ENCODE peak calls at places on chromosomes 5 and 9, in nine cellular contexts. B, J, V, R, K, D, E, M and U are unnamed samples.
A peak's percentile ranks its signal among the peaks of the same experiment; 100 is the strongest.

GRCh38 chr5:135376961-135377621 is 21.9 kb downstream of the MACROH2A1 start:
- DNase-seq in R (no peak), K (no peak), M (no peak), E (no peak), B (no peak), J (no peak), D (peak; percentile 43), V (no peak), U (no peak)

GRCh38 chr9:121447341-121447834 is 52.3 kb downstream of the GGTA1 start:
- DNase-seq in E (no peak), J (peak; percentile 60), K (no peak), D (no peak), R (no peak), V (no peak), B (no peak), M (peak; percentile 79), U (no peak)

GRCh38 chr9:113879318-113879717 is 3.2 kb downstream of the ZNF618 start:
- DNase-seq in K (no peak), J (no peak), B (no peak), V (no peak), D (no peak), M (no peak), E (no peak), R (no peak), U (no peak)

GRCh38 chr5:14809369-14810144 is 62.0 kb downstream of the ANKH start:
- DNase-seq in R (peak; percentile 69), E (no peak), K (peak; percentile 32), V (peak; percentile 57), D (peak; percentile 39), B (peak; percentile 44), M (peak; percentile 79), J (peak; percentile 97), U (peak; percentile 87)

GRCh38 chr9:101601904-101602765 is 7.4 kb upstream of the PPP3R2 start:
- DNase-seq in J (peak; percentile 68), B (no peak), R (peak; percentile 40), K (no peak), V (no peak), E (no peak), M (peak; percentile 56), D (no peak), U (no peak)

GRCh38 chr5:92644271-92644886 is 936.6 kb downstream of the NR2F1-AS1 start:
- DNase-seq in D (no peak), V (no peak), E (no peak), B (no peak), R (no peak), K (no peak), J (no peak), M (peak; percentile 17), U (no peak)

GRCh38 chr5:127938746-127939145 is 144.8 kb upstream of the SLC12A2 start:
- DNase-seq in J (no peak), V (no peak), B (no peak), D (no peak), M (no peak), K (no peak), E (no peak), R (no peak), U (no peak)

GRCh38 chr9:132662152-132662945 is 7.4 kb downstream of the DDX31 start:
- DNase-seq in B (no peak), D (no peak), R (no peak), K (no peak), V (no peak), M (no peak), E (no peak), J (no peak), U (no peak)

GRCh38 chr5:472076-472655 is 29.2 kb downstream of the EXOC3 start:
- DNase-seq in J (peak; percentile 71), K (no peak), D (peak; percentile 45), M (peak; percentile 20), E (peak; percentile 72), V (peak; percentile 29), B (peak; percentile 28), R (no peak), U (peak; percentile 80)

GRCh38 chr5:73948289-73948688 is 322.3 kb downstream of the ARHGEF28 start:
- DNase-seq in K (no peak), B (no peak), M (no peak), R (no peak), J (peak; percentile 58), V (no peak), E (no peak), D (no peak), U (no peak)
- H3K4me3 ChIP-seq in K (no peak overlapping the region), B (no peak overlapping the region), M (no peak overlapping the region), R (no peak overlapping the region), J (no peak overlapping the region), V (no peak overlapping the region), E (no peak overlapping the region), D (no peak overlapping the region), U (no peak overlapping the region)

GRCh38 chr9:24242599-24242998 is 303.1 kb downstream of the IZUMO3 start:
- DNase-seq in B (no peak), K (no peak), R (no peak), E (no peak), M (no peak), D (no peak), J (no peak), V (no peak), U (no peak)

GRCh38 chr9:24245988-24246387 is 299.7 kb downstream of the IZUMO3 start:
- DNase-seq in J (peak; percentile 65), B (no peak), M (peak; percentile 3), E (no peak), K (no peak), R (no peak), V (no peak), D (no peak), U (no peak)
- H3K9me3 ChIP-seq in J (no peaks in the 10 kb centered on the region), B (peaks cover 11% of the 10 kb centered on the region), M (no peaks in the 10 kb centered on the region), E (no peaks in the 10 kb centered on the region), K (no peaks in the 10 kb centered on the region), R (no peaks in the 10 kb centered on the region), V (no peaks in the 10 kb centered on the region), D (no peaks in the 10 kb centered on the region), U (no peaks in the 10 kb centered on the region)

GRCh38 chr9:125238915-125239446 is 2.2 kb downstream of the HSPA5 start:
- DNase-seq in D (no peak), B (no peak), R (no peak), M (no peak), E (no peak), V (no peak), K (no peak), J (peak; percentile 16), U (no peak)

GRCh38 chr9:125241863-125242739 is 958 bp upstream of the HSPA5 start:
- DNase-seq in K (no peak), J (peak; percentile 70), D (peak; percentile 27), M (no peak), B (peak; percentile 29), E (peak; percentile 66), R (no peak), V (peak; percentile 36), U (peak; percentile 60)

GRCh38 chr9:125239631-125240597 is 1.2 kb downstream of the HSPA5 start:
- DNase-seq in V (no peak), B (no peak), R (no peak), M (no peak), J (no peak), K (no peak), D (no peak), E (no peak), U (no peak)

GRCh38 chr9:125241000-125241862 is at the start of gene HSPA5:
- DNase-seq in J (peak; percentile 99), B (peak; percentile 100), R (peak; percentile 99), D (peak; percentile 100), V (peak; percentile 100), M (peak; percentile 100), E (peak; percentile 100), K (peak; percentile 99), U (peak; percentile 100)

DNA sequence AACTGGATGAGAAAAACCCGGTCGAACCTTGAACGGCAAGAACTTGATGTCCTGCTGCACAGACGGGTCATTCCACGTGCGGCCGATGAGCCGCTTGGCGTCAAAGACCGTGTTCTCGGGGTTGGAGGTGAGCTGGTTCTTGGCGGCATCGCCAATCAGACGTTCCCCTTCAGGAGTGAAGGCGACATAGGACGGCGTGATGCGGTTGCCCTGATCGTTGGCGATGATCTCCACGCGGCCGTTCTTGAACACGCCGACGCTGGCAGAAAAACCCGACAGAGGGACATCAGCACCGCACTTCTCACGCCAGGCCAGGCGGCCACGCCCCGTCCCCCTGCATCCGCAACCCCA is 519 bp downstream of the HSPA5 start:
- DNase-seq in M (peak; percentile 50), E (no peak), R (peak; percentile 49), K (peak; percentile 19), J (peak; percentile 66), V (no peak), B (no peak), D (peak; percentile 50), U (no peak)
- H3K4me1 ChIP-seq in M (peaks cover 38% of the 10 kb centered on the region), E (peaks cover 41% of the 10 kb centered on the region), R (peaks cover 50% of the 10 kb centered on the region), K (peaks cover 53% of the 10 kb centered on the region), J (peaks cover 59% of the 10 kb centered on the region), V (peaks cover 49% of the 10 kb centered on the region), B (peaks cover 65% of the 10 kb centered on the region), D (peaks cover 37% of the 10 kb centered on the region), U (no peaks in the 10 kb centered on the region)

GRCh38 chr9:12698986-12699385 is 5.8 kb downstream of the TYRP1 start:
- DNase-seq in M (peak; percentile 45), K (no peak), D (no peak), R (no peak), E (no peak), J (no peak), V (no peak), B (no peak), U (no peak)
- H3K4me3 ChIP-seq in M (no peak overlapping the region), K (no peak overlapping the region), D (no peak overlapping the region), R (no peak overlapping the region), E (no peak overlapping the region), J (no peak overlapping the region), V (no peak overlapping the region), B (peak overlapping the region; percentile 62), U (no peak overlapping the region)